ENCODE peak calls at places on chromosomes 12 and 14, in ten cellular contexts. R, T, A, W, M, F, Y, O, N and Z are unnamed samples.

GRCh38 chr14:34465069-34465859 is 3.2 kb upstream of the SPTSSA start:
- DNase-seq in R (no peak), T (no peak), A (peak; percentile 33), W (no peak), M (no peak), F (no peak), Y (peak; percentile 9), O (no peak), N (no peak), Z (peak; percentile 47)

GRCh38 chr14:104752338-104752734 is 611 bp upstream of the SIVA1 start:
- DNase-seq in R (no peak), T (no peak), A (no peak), W (no peak), M (no peak), F (no peak), Y (no peak), O (no peak), N (no peak), Z (no peak)

GRCh38 chr14:97523936-97524335 is 726.8 kb downstream of the VRK1 start:
- DNase-seq in R (no peak), T (no peak), A (no peak), W (no peak), M (no peak), F (no peak), Y (peak; percentile 84), O (no peak), N (no peak), Z (no peak)

GRCh38 chr12:57099766-57100165 is 10.9 kb downstream of the NAB2 start:
- DNase-seq in R (no peak), T (no peak), A (no peak), W (no peak), M (no peak), F (peak; percentile 75), Y (no peak), O (no peak), N (no peak), Z (no peak)

GRCh38 chr12:129552996-129553750 is 350.7 kb downstream of the TMEM132D start:
- DNase-seq in R (no peak), T (no peak), A (no peak), W (no peak), M (no peak), F (no peak), Y (peak; percentile 80), O (no peak), N (no peak), Z (peak; percentile 89)

GRCh38 chr12:109016978-109017377 is 3.9 kb downstream of the SVOP start:
- DNase-seq in R (no peak), T (no peak), A (no peak), W (no peak), M (no peak), F (peak; percentile 46), Y (no peak), O (no peak), N (no peak), Z (no peak)

GRCh38 chr14:91946313-91947195 is 940 bp downstream of the FBLN5 start:
- DNase-seq in R (no peak), T (no peak), A (peak; percentile 41), W (no peak), M (no peak), F (peak; percentile 71), Y (peak; percentile 6), O (no peak), N (no peak), Z (no peak)

GRCh38 chr14:55450124-55450523 is 9.7 kb upstream of the TBPL2 start:
- DNase-seq in R (no peak), T (no peak), A (no peak), W (no peak), M (no peak), F (no peak), Y (no peak), O (no peak), N (no peak), Z (peak; percentile 52)

GRCh38 chr14:86961106-86961716 is 1031.8 kb downstream of the GALC start:
- DNase-seq in R (peak; percentile 4), T (no peak), A (peak; percentile 3), W (peak; percentile 0), M (no peak), F (no peak), Y (peak; percentile 34), O (no peak), N (no peak), Z (peak; percentile 37)

DNA sequence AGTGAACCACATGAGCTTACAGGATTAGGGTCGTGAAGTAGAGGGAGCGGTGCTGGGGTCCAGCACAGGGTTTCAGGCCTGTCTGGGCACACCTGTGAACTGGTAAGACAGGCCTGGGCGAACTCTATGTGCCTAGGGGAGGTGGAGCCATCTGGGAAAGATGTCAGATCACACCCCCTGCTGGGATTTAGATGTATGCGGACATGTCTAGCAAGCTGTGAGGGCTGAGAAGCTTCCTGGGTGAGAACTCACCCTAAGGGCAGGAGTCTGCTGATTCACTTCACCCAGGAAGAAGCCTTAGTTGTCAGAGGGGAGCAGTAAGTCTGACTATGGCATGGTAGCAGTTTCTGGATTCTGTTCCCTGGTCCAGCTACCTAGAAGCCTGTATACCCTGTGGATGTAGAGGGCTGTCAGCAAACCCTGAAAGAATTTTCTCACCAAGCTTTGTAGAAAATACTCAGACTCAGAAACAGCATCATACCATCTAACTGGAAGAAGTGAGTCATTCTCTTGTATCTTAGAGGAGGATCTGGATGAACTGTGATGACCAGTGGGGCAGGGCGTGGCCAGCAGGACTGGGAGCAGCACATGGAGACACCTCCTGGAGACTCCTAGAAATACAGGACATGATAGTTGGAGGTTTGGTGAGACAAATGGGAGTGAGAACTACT is 11.2 kb upstream of the PYGL start:
- DNase-seq in R (peak; percentile 76), T (peak; percentile 64), A (peak; percentile 96), W (peak; percentile 46), M (peak; percentile 78), F (no peak), Y (peak; percentile 98), O (peak; percentile 82), N (peak; percentile 80), Z (peak; percentile 84)
- TF ChIP-seq CTCF in R (no peak), T (no peak), A (peak; percentile 64), W (no peak), M (no peak), F (peak; percentile 57), Y (peak; percentile 48), O (peak; percentile 9), N (peak; percentile 73), Z (peak; percentile 38)

DNA sequence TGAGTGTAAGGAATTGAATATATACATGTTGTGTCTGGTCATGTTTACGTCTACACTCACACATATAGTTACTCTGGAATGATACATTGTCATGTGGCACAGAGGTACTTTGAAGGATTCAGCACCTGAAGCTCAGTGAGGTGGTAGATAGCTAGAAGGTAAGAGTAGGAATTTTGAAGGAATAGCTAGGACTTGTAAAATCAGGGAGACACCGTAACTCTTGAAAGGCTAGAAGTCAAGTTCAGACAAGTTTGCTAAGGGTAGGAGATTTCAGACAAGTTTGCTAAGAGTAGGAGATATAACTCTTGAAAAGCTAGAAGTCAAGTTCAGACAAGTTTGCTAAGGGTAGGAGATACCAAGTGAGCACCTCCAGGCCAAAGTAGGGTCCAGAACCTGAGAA is 14.0 kb upstream of the NRXN3 start:
- DNase-seq in R (no peak), T (no peak), A (no peak), W (no peak), M (no peak), F (no peak), Y (no peak), O (no peak), N (no peak), Z (no peak)
- TF ChIP-seq CTCF in R (no peak), T (no peak), A (no peak), W (no peak), M (no peak), F (no peak), Y (no peak), O (no peak), N (no peak), Z (no peak)

GRCh38 chr12:46677749-46678148 is 148.0 kb downstream of the SLC38A4 start:
- DNase-seq in R (no peak), T (no peak), A (peak; percentile 55), W (no peak), M (no peak), F (no peak), Y (peak; percentile 69), O (no peak), N (no peak), Z (peak; percentile 52)
- TF ChIP-seq CTCF in R (no peak), T (peak; percentile 21), A (peak; percentile 40), W (no peak), M (no peak), F (peak; percentile 39), Y (peak; percentile 40), O (peak; percentile 30), N (peak; percentile 23), Z (peak; percentile 21)

DNA sequence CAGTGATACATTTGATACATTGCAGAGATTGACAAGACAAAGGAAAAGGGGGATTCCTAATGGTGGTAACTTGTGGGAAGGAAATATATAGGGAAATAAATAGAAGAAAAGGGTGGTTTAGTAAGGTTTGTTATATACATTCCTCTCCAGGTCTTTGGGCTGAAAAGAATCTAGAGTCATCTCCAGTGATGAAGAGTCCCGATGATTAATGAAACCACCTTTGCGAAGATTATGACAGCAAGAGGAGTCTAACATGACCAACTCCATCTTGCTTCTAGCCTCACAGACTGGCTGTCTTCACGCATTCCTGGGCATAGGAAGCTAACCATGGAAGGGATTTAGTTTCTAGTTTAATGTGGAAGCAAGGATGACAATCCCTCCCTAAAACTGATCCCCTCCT is 31.0 kb upstream of the CPM start:
- DNase-seq in R (no peak), T (no peak), A (no peak), W (no peak), M (no peak), F (no peak), Y (no peak), O (no peak), N (no peak), Z (no peak)
- TF ChIP-seq CTCF in R (no peak), T (no peak), A (no peak), W (no peak), M (no peak), F (no peak), Y (no peak), O (no peak), N (no peak), Z (no peak)